ENCODE peak calls at places on chromosomes 5 and 9, in ten cellular contexts. E, N, R, Z, L, O, K, Y, I and T are unnamed samples.

GRCh38 chr9:124815601-124816000 is 37.7 kb upstream of the WDR38 start:
- DNase-seq in E (no peak), N (no peak), R (no peak), Z (no peak), L (no peak), O (no peak), K (no peak), Y (no peak), I (no peak), T (no peak)

GRCh38 chr9:1231998-1232919 is 182.1 kb downstream of the DMRT2 start:
- DNase-seq in E (no peak), N (no peak), R (peak; percentile 68), Z (peak; percentile 69), L (no peak), O (peak; percentile 8), K (no peak), Y (peak; percentile 92), I (no peak), T (peak; percentile 2)

GRCh38 chr9:136546697-136547481 is 1.0 kb upstream of the NOTCH1 start:
- DNase-seq in E (peak; percentile 48), N (peak; percentile 75), R (peak; percentile 78), Z (peak; percentile 87), L (no peak), O (peak; percentile 78), K (peak; percentile 51), Y (peak; percentile 89), I (no peak), T (peak; percentile 51)

GRCh38 chr5:178058321-178059012 is 54.9 kb upstream of the N4BP3 start:
- DNase-seq in E (no peak), N (no peak), R (no peak), Z (peak; percentile 92), L (no peak), O (no peak), K (no peak), Y (no peak), I (no peak), T (no peak)

GRCh38 chr9:68822596-68823165 is 117.6 kb downstream of the PIP5K1B start:
- DNase-seq in E (no peak), N (no peak), R (peak; percentile 44), Z (peak; percentile 80), L (no peak), O (no peak), K (peak; percentile 6), Y (no peak), I (no peak), T (no peak)

GRCh38 chr5:164098979-164099378 is 593.6 kb downstream of the MAT2B start:
- DNase-seq in E (no peak), N (no peak), R (no peak), Z (no peak), L (no peak), O (no peak), K (no peak), Y (no peak), I (no peak), T (no peak)

GRCh38 chr9:123679330-123679987 is 250.5 kb downstream of the DENND1A start:
- DNase-seq in E (no peak), N (no peak), R (no peak), Z (no peak), L (no peak), O (no peak), K (no peak), Y (peak; percentile 63), I (no peak), T (no peak)

GRCh38 chr5:126513703-126514102 is 81.3 kb downstream of the ALDH7A1 start:
- DNase-seq in E (no peak), N (no peak), R (no peak), Z (no peak), L (no peak), O (no peak), K (no peak), Y (peak; percentile 12), I (no peak), T (no peak)

GRCh38 chr9:109349431-109349846 is 28.6 kb upstream of the EPB41L4B start:
- DNase-seq in E (no peak), N (no peak), R (no peak), Z (no peak), L (no peak), O (no peak), K (no peak), Y (peak; percentile 89), I (peak; percentile 68), T (peak; percentile 75)

GRCh38 chr9:126902160-126902559 is 12.4 kb upstream of the RALGPS1 start:
- DNase-seq in E (no peak), N (no peak), R (no peak), Z (no peak), L (no peak), O (no peak), K (no peak), Y (no peak), I (no peak), T (no peak)

GRCh38 chr9:136516191-136516654 is 29.6 kb downstream of the NOTCH1 start:
- DNase-seq in E (no peak), N (no peak), R (no peak), Z (no peak), L (no peak), O (no peak), K (peak; percentile 79), Y (no peak), I (no peak), T (no peak)

GRCh38 chr5:66841264-66841663 is 245.1 kb downstream of the MAST4 start:
- DNase-seq in E (no peak), N (no peak), R (no peak), Z (no peak), L (no peak), O (no peak), K (no peak), Y (no peak), I (no peak), T (no peak)

GRCh38 chr5:129977810-129978209 is 73.5 kb downstream of the CHSY3 start:
- DNase-seq in E (no peak), N (no peak), R (no peak), Z (no peak), L (no peak), O (no peak), K (no peak), Y (no peak), I (no peak), T (no peak)

GRCh38 chr5:1736889-1737711 is 62.5 kb downstream of the MRPL36 start:
- DNase-seq in E (no peak), N (no peak), R (no peak), Z (no peak), L (no peak), O (no peak), K (no peak), Y (no peak), I (no peak), T (no peak)

GRCh38 chr5:149820536-149821503 is 90.7 kb downstream of the PPARGC1B start:
- DNase-seq in E (no peak), N (no peak), R (no peak), Z (no peak), L (no peak), O (no peak), K (no peak), Y (no peak), I (no peak), T (no peak)

GRCh38 chr9:95854386-95855015 is 21.0 kb upstream of the ERCC6L2 start:
- DNase-seq in E (no peak), N (no peak), R (no peak), Z (no peak), L (no peak), O (peak; percentile 45), K (no peak), Y (peak; percentile 71), I (no peak), T (peak; percentile 53)

GRCh38 chr5:122101636-122102285 is 23.7 kb upstream of the LOX start:
- DNase-seq in E (no peak), N (peak; percentile 57), R (no peak), Z (no peak), L (no peak), O (peak; percentile 92), K (no peak), Y (peak; percentile 82), I (no peak), T (peak; percentile 73)

GRCh38 chr5:158619083-158619788 is 480.5 kb downstream of the EBF1 start:
- DNase-seq in E (no peak), N (no peak), R (no peak), Z (no peak), L (no peak), O (no peak), K (no peak), Y (no peak), I (no peak), T (no peak)

GRCh38 chr9:72675586-72675985 is 154.2 kb downstream of the TMC1 start:
- DNase-seq in E (no peak), N (no peak), R (no peak), Z (no peak), L (no peak), O (no peak), K (no peak), Y (peak; percentile 7), I (peak; percentile 23), T (no peak)